ENCODE peak calls at places on chromosome 10, in six cellular contexts. G is K562, U is HepG2, J is GM12878, K is H1, O is SK-N-SH. P is an unnamed sample.

GRCh38 chr10:72744566-72744965 is 52.6 kb downstream of the MCU start:
- DNase-seq in G (no peak), U (no peak), J (no peak), K (no peak), O (peak; percentile 15), P (no peak)

GRCh38 chr10:12633776-12634390 is 284.5 kb downstream of the CAMK1D start:
- DNase-seq in G (no peak), U (no peak), J (no peak), K (no peak), O (no peak), P (no peak)

GRCh38 chr10:132061465-132062180 is 4.1 kb upstream of the JAKMIP3 start:
- DNase-seq in G (no peak), U (no peak), J (no peak), K (no peak), O (no peak), P (no peak)

GRCh38 chr10:103968441-103969391 is 1.8 kb downstream of the SLK start:
- DNase-seq in G (no peak), U (no peak), J (no peak), K (no peak), O (no peak), P (no peak)

GRCh38 chr10:60954045-60954444 is 10.1 kb upstream of the RHOBTB1 start:
- DNase-seq in G (no peak), U (no peak), J (no peak), K (no peak), O (no peak), P (no peak)

GRCh38 chr10:26776258-26776657 is 78.8 kb downstream of the PDSS1 start:
- DNase-seq in G (no peak), U (no peak), J (no peak), K (no peak), O (no peak), P (no peak)

GRCh38 chr10:70775679-70776454 is 9.3 kb downstream of the TBATA start:
- DNase-seq in G (no peak), U (no peak), J (no peak), K (no peak), O (peak; percentile 7), P (no peak)

GRCh38 chr10:101817542-101818118 is 614 bp downstream of the OGA start:
- DNase-seq in G (peak; percentile 92), U (no peak), J (no peak), K (no peak), O (peak; percentile 37), P (no peak)

GRCh38 chr10:119459681-119460340 is 82.7 kb downstream of the RGS10 start:
- DNase-seq in G (no peak), U (no peak), J (no peak), K (no peak), O (no peak), P (no peak)

GRCh38 chr10:1687606-1688005 is 49.7 kb downstream of the ADARB2 start:
- DNase-seq in G (no peak), U (no peak), J (no peak), K (no peak), O (no peak), P (no peak)

GRCh38 chr10:62384057-62384446 is 9.9 kb downstream of the ZNF365 start:
- DNase-seq in G (peak; percentile 19), U (no peak), J (peak; percentile 5), K (no peak), O (no peak), P (no peak)

GRCh38 chr10:97880109-97880508 is 30.5 kb downstream of the GOLGA7B start:
- DNase-seq in G (no peak), U (no peak), J (no peak), K (no peak), O (no peak), P (no peak)

GRCh38 chr10:132482090-132482489 is 55.5 kb upstream of the INPP5A start:
- DNase-seq in G (no peak), U (peak; percentile 44), J (no peak), K (no peak), O (no peak), P (no peak)

GRCh38 chr10:10860455-10860976 is 157.2 kb upstream of the CELF2 start:
- DNase-seq in G (no peak), U (no peak), J (no peak), K (no peak), O (no peak), P (no peak)

GRCh38 chr10:103493911-103494877 is 689 bp downstream of the NEURL1 start:
- DNase-seq in G (no peak), U (no peak), J (no peak), K (no peak), O (peak; percentile 78), P (no peak)

GRCh38 chr10:133335238-133336122 is 1.2 kb downstream of the CALY start:
- DNase-seq in G (peak; percentile 62), U (no peak), J (no peak), K (no peak), O (peak; percentile 67), P (peak; percentile 38)

GRCh38 chr10:76668013-76668370 is 969.6 kb downstream of the KCNMA1 start:
- DNase-seq in G (no peak), U (no peak), J (no peak), K (no peak), O (no peak), P (no peak)

GRCh38 chr10:1643161-1643910 is 94.0 kb downstream of the ADARB2 start:
- DNase-seq in G (peak; percentile 52), U (peak; percentile 5), J (peak; percentile 53), K (peak; percentile 29), O (no peak), P (no peak)

GRCh38 chr10:79266543-79267312 is 80.5 kb upstream of the PPIF start:
- DNase-seq in G (no peak), U (no peak), J (peak; percentile 81), K (no peak), O (no peak), P (no peak)

GRCh38 chr10:70582793-70583700 is 19.5 kb downstream of the PRF1 start:
- DNase-seq in G (no peak), U (no peak), J (no peak), K (no peak), O (no peak), P (no peak)

GRCh38 chr10:123772645-123773508 is 106.7 kb downstream of the GPR26 start:
- DNase-seq in G (no peak), U (no peak), J (peak; percentile 20), K (no peak), O (no peak), P (peak; percentile 28)

GRCh38 chr10:69952801-69953200 is 99.8 kb upstream of the MACROH2A2 start:
- DNase-seq in G (no peak), U (no peak), J (no peak), K (peak; percentile 33), O (no peak), P (no peak)

GRCh38 chr10:61993676-61994401 is 92.3 kb downstream of the ARID5B start:
- DNase-seq in G (no peak), U (no peak), J (no peak), K (no peak), O (no peak), P (no peak)

GRCh38 chr10:71036586-71036985 is 148.2 kb upstream of the PCBD1 start:
- DNase-seq in G (no peak), U (no peak), J (no peak), K (no peak), O (no peak), P (no peak)

GRCh38 chr10:33350041-33350440 is 15.6 kb upstream of the NRP1 start:
- DNase-seq in G (no peak), U (no peak), J (no peak), K (no peak), O (no peak), P (no peak)

GRCh38 chr10:78025685-78026364 is 3.5 kb downstream of the POLR3A start:
- DNase-seq in G (no peak), U (no peak), J (no peak), K (no peak), O (no peak), P (no peak)

GRCh38 chr10:43955002-43955596 is 306.4 kb upstream of the ZNF32 start:
- DNase-seq in G (no peak), U (no peak), J (no peak), K (no peak), O (no peak), P (no peak)
- TF ChIP-seq GABPA in G (no peak), U (no peak), J (no peak), K (no peak), O (no peak), P (no peak)

GRCh38 chr10:7264313-7264741 is 146.5 kb downstream of the SFMBT2 start:
- DNase-seq in G (no peak), U (no peak), J (no peak), K (no peak), O (peak; percentile 57), P (no peak)

GRCh38 chr10:7258948-7259523 is 151.8 kb downstream of the SFMBT2 start:
- DNase-seq in G (no peak), U (no peak), J (no peak), K (no peak), O (peak; percentile 41), P (no peak)

GRCh38 chr10:7260912-7261700 is 149.7 kb downstream of the SFMBT2 start:
- DNase-seq in G (no peak), U (no peak), J (no peak), K (no peak), O (no peak), P (no peak)

GRCh38 chr10:7260412-7260900 is 150.4 kb downstream of the SFMBT2 start:
- DNase-seq in G (peak; percentile 75), U (peak; percentile 45), J (peak; percentile 30), K (peak; percentile 15), O (peak; percentile 55), P (peak; percentile 18)
- TF ChIP-seq GABPA in G (no peak), U (no peak), J (no peak), K (no peak), O (no peak), P (no peak)

GRCh38 chr10:21534611-21535493 is 820 bp downstream of the MLLT10 start:
- DNase-seq in G (peak; percentile 85), U (peak; percentile 60), J (no peak), K (no peak), O (peak; percentile 78), P (peak; percentile 10)
- TF ChIP-seq GABPA in G (no peak), U (no peak), J (no peak), K (no peak), O (no peak), P (no peak)

DNA sequence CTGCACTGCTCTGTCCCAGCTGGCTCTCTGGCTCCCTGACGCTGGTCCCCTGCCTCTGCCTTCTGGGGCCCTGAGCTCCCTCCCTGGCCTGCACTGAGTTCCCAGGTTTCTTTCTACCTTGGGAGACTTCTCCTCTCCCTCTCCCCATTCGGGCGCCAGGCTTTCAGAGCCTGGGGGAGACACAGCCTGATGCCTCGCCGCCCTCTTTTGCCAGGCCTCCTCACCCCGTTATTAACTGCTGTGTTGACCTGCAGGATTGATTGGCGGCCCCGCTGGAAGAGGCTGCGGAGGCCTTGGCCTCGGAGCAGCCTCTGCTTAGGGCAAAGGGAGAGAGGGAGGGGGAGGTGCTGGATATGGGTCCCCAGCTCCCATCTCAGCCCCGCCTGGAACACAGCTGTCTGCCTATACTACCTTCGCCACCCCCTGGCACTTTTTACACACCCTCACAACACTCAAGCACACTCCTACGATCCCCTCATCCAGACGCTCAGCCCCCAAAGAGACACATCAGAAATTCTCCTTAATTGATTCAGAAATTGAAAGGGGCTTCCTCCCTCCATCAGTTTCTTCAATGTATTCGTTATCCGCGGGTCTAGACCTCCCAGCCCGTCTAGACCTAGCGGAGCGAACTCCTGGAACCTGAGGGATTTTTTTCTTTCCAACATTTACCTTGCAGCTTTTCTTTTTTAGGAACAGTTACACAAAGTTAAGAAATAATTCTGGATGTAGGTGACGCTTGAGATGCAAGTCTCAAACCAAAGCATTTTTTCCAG is 7.1 kb upstream of the PAX2 start:
- DNase-seq in G (no peak), U (no peak), J (no peak), K (no peak), O (no peak), P (no peak)
- TF ChIP-seq GABPA in G (no peak), U (no peak), J (no peak), K (no peak), O (no peak), P (no peak)

P was measured in HL-60.